ENCODE peak calls at places on chromosomes 12 and 14, in nine cellular contexts. J is psoas muscle; S is Kasumi-1; N is stimulated activated CD4-positive, alpha-beta T cell treated with anti-CD3 and anti-CD28 coated beads, TNF-alpha, amount 100 ng/mL, for 4 hours; C is GM18507; R is WTC11; Z is HFFc6; X is AG20443; K is dermis blood vessel endothelial cell. P is an unnamed sample.

GRCh38 chr14:89617471-89618291 is 200.6 kb upstream of the FOXN3 start:
- DNase-seq in J (peak), S (peak), N (no peak), C (no peak), R (no peak), Z (peak), X (peak), K (peak), P (no peak)

GRCh38 chr14:66046035-66046434 is 440.1 kb upstream of the CCDC196 start:
- DNase-seq in J (no peak), S (no peak), N (no peak), C (no peak), R (no peak), Z (no peak), X (no peak), K (no peak), P (no peak)

GRCh38 chr14:86203843-86204242 is 673.9 kb downstream of the FLRT2 start:
- DNase-seq in J (no peak), S (peak), N (no peak), C (no peak), R (no peak), Z (no peak), X (no peak), K (no peak), P (no peak)

GRCh38 chr12:21962236-21962635 is 21.0 kb upstream of the ABCC9 start:
- DNase-seq in J (no peak), S (no peak), N (no peak), C (no peak), R (no peak), Z (peak), X (no peak), K (no peak), P (no peak)

GRCh38 chr12:68812553-68813241 is 4.7 kb downstream of the MDM2 start:
- DNase-seq in J (no peak), S (no peak), N (no peak), C (no peak), R (no peak), Z (no peak), X (no peak), K (no peak), P (no peak)

GRCh38 chr14:88233915-88234314 is 89.2 kb downstream of the KCNK10 start:
- DNase-seq in J (no peak), S (no peak), N (no peak), C (no peak), R (peak), Z (no peak), X (no peak), K (peak), P (no peak)

GRCh38 chr12:10397311-10397710 is 7.5 kb upstream of the KLRK1 start:
- DNase-seq in J (no peak), S (no peak), N (no peak), C (no peak), R (no peak), Z (no peak), X (no peak), K (no peak), P (no peak)

GRCh38 chr14:34059037-34059924 is 108.4 kb upstream of the EGLN3 start:
- DNase-seq in J (no peak), S (no peak), N (no peak), C (no peak), R (no peak), Z (no peak), X (no peak), K (no peak), P (no peak)

GRCh38 chr12:54428050-54429013 is 9.3 kb upstream of the ITGA5 start:
- DNase-seq in J (no peak), S (peak), N (no peak), C (no peak), R (peak), Z (peak), X (peak), K (peak), P (peak)

GRCh38 chr12:120903818-120904773 is at the start of gene SPPL3:
- DNase-seq in J (peak), S (peak), N (peak), C (peak), R (peak), Z (peak), X (peak), K (peak), P (peak)

GRCh38 chr12:68189766-68190700 is 30.5 kb upstream of the IFNG start:
- DNase-seq in J (no peak), S (no peak), N (no peak), C (no peak), R (no peak), Z (peak), X (peak), K (no peak), P (peak)

GRCh38 chr12:12510141-12510540 is 52.5 kb downstream of the DUSP16 start:
- DNase-seq in J (no peak), S (no peak), N (no peak), C (no peak), R (no peak), Z (peak), X (peak), K (peak), P (peak)

GRCh38 chr12:76863811-76864210 is 15.0 kb downstream of the CSRP2 start:
- DNase-seq in J (no peak), S (no peak), N (no peak), C (no peak), R (no peak), Z (peak), X (peak), K (no peak), P (peak)

GRCh38 chr12:49231881-49232650 is 32.8 kb upstream of the TUBA1C start:
- DNase-seq in J (no peak), S (no peak), N (no peak), C (no peak), R (no peak), Z (no peak), X (no peak), K (no peak), P (no peak)

GRCh38 chr14:101705733-101706508 is 55.6 kb upstream of the PPP2R5C start:
- DNase-seq in J (peak), S (peak), N (peak), C (no peak), R (peak), Z (no peak), X (peak), K (peak), P (no peak)

GRCh38 chr14:91063119-91063518 is 2.7 kb upstream of the RPS6KA5 start:
- DNase-seq in J (no peak), S (peak), N (no peak), C (no peak), R (no peak), Z (no peak), X (no peak), K (peak), P (no peak)

GRCh38 chr14:24365600-24366374 is 2.2 kb upstream of the NFATC4 start:
- DNase-seq in J (peak), S (peak), N (peak), C (no peak), R (peak), Z (peak), X (peak), K (peak), P (peak)

GRCh38 chr14:94936411-94936892 is 166.5 kb upstream of the GSC start:
- DNase-seq in J (peak), S (no peak), N (no peak), C (no peak), R (no peak), Z (no peak), X (peak), K (peak), P (peak)

GRCh38 chr14:101007004-101007614 is 103.6 kb upstream of the RTL1 start:
- DNase-seq in J (no peak), S (no peak), N (no peak), C (no peak), R (no peak), Z (no peak), X (no peak), K (no peak), P (no peak)

GRCh38 chr14:78007160-78007559 is 163.0 kb upstream of the NRXN3 start:
- DNase-seq in J (no peak), S (no peak), N (no peak), C (no peak), R (no peak), Z (no peak), X (no peak), K (no peak), P (no peak)

P was measured in stromal cell of bone marrow.